ENCODE peak calls at places on chromosomes 6 and 20, in eight cellular contexts. One of them, this sample, is unnamed.

GRCh38 chr6:96841241-96841824 is 4.1 kb upstream of the GPR63 start:
- DNase-seq in GM13977: no peak
- DNase-seq in left ventricle myocardium inferior: no peak
- DNase-seq in mesothelial cell of epicardium: no peak
- DNase-seq in brain microvascular endothelial cell: no peak
- DNase-seq in NB4: no peak
- DNase-seq in fibroblast of lung: no peak
- DNase-seq in fibroblast of mammary gland: no peak
- DNase-seq in this sample: no peak

GRCh38 chr6:37628611-37629320 is 68.9 kb downstream of the MDGA1 start:
- DNase-seq in GM13977: no peak
- DNase-seq in left ventricle myocardium inferior: no peak
- DNase-seq in mesothelial cell of epicardium: no peak
- DNase-seq in brain microvascular endothelial cell: peak
- DNase-seq in NB4: no peak
- DNase-seq in fibroblast of lung: peak
- DNase-seq in fibroblast of mammary gland: peak
- DNase-seq in this sample: no peak

GRCh38 chr6:15132854-15133670 is 112.8 kb upstream of the JARID2 start:
- DNase-seq in GM13977: no peak
- DNase-seq in left ventricle myocardium inferior: no peak
- DNase-seq in mesothelial cell of epicardium: no peak
- DNase-seq in brain microvascular endothelial cell: peak
- DNase-seq in NB4: peak
- DNase-seq in fibroblast of lung: peak
- DNase-seq in fibroblast of mammary gland: peak
- DNase-seq in this sample: no peak

GRCh38 chr20:50467618-50468373 is 42.4 kb upstream of the PTPN1 start:
- DNase-seq in GM13977: no peak
- DNase-seq in left ventricle myocardium inferior: no peak
- DNase-seq in mesothelial cell of epicardium: no peak
- DNase-seq in brain microvascular endothelial cell: peak
- DNase-seq in NB4: peak
- DNase-seq in fibroblast of lung: peak
- DNase-seq in fibroblast of mammary gland: peak
- DNase-seq in this sample: no peak

GRCh38 chr6:109236140-109237081 is 141.1 kb downstream of the CEP57L1 start:
- DNase-seq in GM13977: peak
- DNase-seq in left ventricle myocardium inferior: no peak
- DNase-seq in mesothelial cell of epicardium: no peak
- DNase-seq in brain microvascular endothelial cell: no peak
- DNase-seq in NB4: peak
- DNase-seq in fibroblast of lung: no peak
- DNase-seq in fibroblast of mammary gland: no peak
- DNase-seq in this sample: peak

GRCh38 chr20:53124803-53125202 is 152.6 kb downstream of the TSHZ2 start:
- DNase-seq in GM13977: no peak
- DNase-seq in left ventricle myocardium inferior: no peak
- DNase-seq in mesothelial cell of epicardium: no peak
- DNase-seq in brain microvascular endothelial cell: no peak
- DNase-seq in NB4: no peak
- DNase-seq in fibroblast of lung: no peak
- DNase-seq in fibroblast of mammary gland: no peak
- DNase-seq in this sample: no peak

GRCh38 chr20:49635171-49635570 is 67.2 kb upstream of the PTGIS start:
- DNase-seq in GM13977: no peak
- DNase-seq in left ventricle myocardium inferior: peak
- DNase-seq in mesothelial cell of epicardium: no peak
- DNase-seq in brain microvascular endothelial cell: no peak
- DNase-seq in NB4: no peak
- DNase-seq in fibroblast of lung: no peak
- DNase-seq in fibroblast of mammary gland: no peak
- DNase-seq in this sample: no peak

GRCh38 chr6:150293423-150294280 is 75.2 kb upstream of the IYD start:
- DNase-seq in GM13977: no peak
- DNase-seq in left ventricle myocardium inferior: no peak
- DNase-seq in mesothelial cell of epicardium: no peak
- DNase-seq in brain microvascular endothelial cell: peak
- DNase-seq in NB4: peak
- DNase-seq in fibroblast of lung: peak
- DNase-seq in fibroblast of mammary gland: peak
- DNase-seq in this sample: no peak

GRCh38 chr20:2879148-2879547 is 5.9 kb downstream of the PTPRA start:
- DNase-seq in GM13977: no peak
- DNase-seq in left ventricle myocardium inferior: no peak
- DNase-seq in mesothelial cell of epicardium: no peak
- DNase-seq in brain microvascular endothelial cell: peak
- DNase-seq in NB4: no peak
- DNase-seq in fibroblast of lung: peak
- DNase-seq in fibroblast of mammary gland: peak
- DNase-seq in this sample: no peak

GRCh38 chr6:106906227-106906626 is 68.3 kb downstream of the CD24 start:
- DNase-seq in GM13977: no peak
- DNase-seq in left ventricle myocardium inferior: no peak
- DNase-seq in mesothelial cell of epicardium: no peak
- DNase-seq in brain microvascular endothelial cell: no peak
- DNase-seq in NB4: no peak
- DNase-seq in fibroblast of lung: no peak
- DNase-seq in fibroblast of mammary gland: no peak
- DNase-seq in this sample: no peak

GRCh38 chr6:53486679-53487078 is 58.2 kb downstream of the GCLC start:
- DNase-seq in GM13977: no peak
- DNase-seq in left ventricle myocardium inferior: no peak
- DNase-seq in mesothelial cell of epicardium: no peak
- DNase-seq in brain microvascular endothelial cell: no peak
- DNase-seq in NB4: no peak
- DNase-seq in fibroblast of lung: no peak
- DNase-seq in fibroblast of mammary gland: no peak
- DNase-seq in this sample: no peak

GRCh38 chr6:91149246-91149645 is 562.4 kb upstream of the MAP3K7 start:
- DNase-seq in GM13977: no peak
- DNase-seq in left ventricle myocardium inferior: no peak
- DNase-seq in mesothelial cell of epicardium: no peak
- DNase-seq in brain microvascular endothelial cell: no peak
- DNase-seq in NB4: no peak
- DNase-seq in fibroblast of lung: peak
- DNase-seq in fibroblast of mammary gland: no peak
- DNase-seq in this sample: no peak

GRCh38 chr20:9235518-9235917 is 166.6 kb downstream of the PLCB4 start:
- DNase-seq in GM13977: no peak
- DNase-seq in left ventricle myocardium inferior: no peak
- DNase-seq in mesothelial cell of epicardium: no peak
- DNase-seq in brain microvascular endothelial cell: peak
- DNase-seq in NB4: no peak
- DNase-seq in fibroblast of lung: peak
- DNase-seq in fibroblast of mammary gland: peak
- DNase-seq in this sample: no peak

GRCh38 chr6:46653439-46653942 is 716 bp downstream of the SLC25A27 start:
- DNase-seq in GM13977: no peak
- DNase-seq in left ventricle myocardium inferior: no peak
- DNase-seq in mesothelial cell of epicardium: no peak
- DNase-seq in brain microvascular endothelial cell: no peak
- DNase-seq in NB4: no peak
- DNase-seq in fibroblast of lung: no peak
- DNase-seq in fibroblast of mammary gland: peak
- DNase-seq in this sample: no peak

GRCh38 chr6:52577022-52577777 is at the start of gene TRAM2:
- DNase-seq in GM13977: peak
- DNase-seq in left ventricle myocardium inferior: peak
- DNase-seq in mesothelial cell of epicardium: peak
- DNase-seq in brain microvascular endothelial cell: peak
- DNase-seq in NB4: peak
- DNase-seq in fibroblast of lung: peak
- DNase-seq in fibroblast of mammary gland: peak
- DNase-seq in this sample: peak

GRCh38 chr6:162488444-162488843 is 239.1 kb downstream of the PRKN start:
- DNase-seq in GM13977: no peak
- DNase-seq in left ventricle myocardium inferior: no peak
- DNase-seq in mesothelial cell of epicardium: no peak
- DNase-seq in brain microvascular endothelial cell: no peak
- DNase-seq in NB4: no peak
- DNase-seq in fibroblast of lung: no peak
- DNase-seq in fibroblast of mammary gland: no peak
- DNase-seq in this sample: no peak

GRCh38 chr6:20630136-20630535 is 95.9 kb downstream of the CDKAL1 start:
- DNase-seq in GM13977: no peak
- DNase-seq in left ventricle myocardium inferior: no peak
- DNase-seq in mesothelial cell of epicardium: no peak
- DNase-seq in brain microvascular endothelial cell: no peak
- DNase-seq in NB4: no peak
- DNase-seq in fibroblast of lung: no peak
- DNase-seq in fibroblast of mammary gland: no peak
- DNase-seq in this sample: no peak

GRCh38 chr6:139708342-139709199 is 334.1 kb upstream of the CITED2 start:
- DNase-seq in GM13977: no peak
- DNase-seq in left ventricle myocardium inferior: no peak
- DNase-seq in mesothelial cell of epicardium: no peak
- DNase-seq in brain microvascular endothelial cell: peak
- DNase-seq in NB4: no peak
- DNase-seq in fibroblast of lung: peak
- DNase-seq in fibroblast of mammary gland: peak
- DNase-seq in this sample: no peak

GRCh38 chr20:3661836-3662665 is 1.1 kb downstream of the GFRA4 start:
- DNase-seq in GM13977: no peak
- DNase-seq in left ventricle myocardium inferior: no peak
- DNase-seq in mesothelial cell of epicardium: no peak
- DNase-seq in brain microvascular endothelial cell: no peak
- DNase-seq in NB4: no peak
- DNase-seq in fibroblast of lung: no peak
- DNase-seq in fibroblast of mammary gland: no peak
- DNase-seq in this sample: no peak

GRCh38 chr20:7301807-7302206 is 534.3 kb downstream of the BMP2 start:
- DNase-seq in GM13977: no peak
- DNase-seq in left ventricle myocardium inferior: no peak
- DNase-seq in mesothelial cell of epicardium: no peak
- DNase-seq in brain microvascular endothelial cell: no peak
- DNase-seq in NB4: no peak
- DNase-seq in fibroblast of lung: no peak
- DNase-seq in fibroblast of mammary gland: no peak
- DNase-seq in this sample: no peak
- TF ChIP-seq CTCF in GM13977: no peak
- TF ChIP-seq CTCF in left ventricle myocardium inferior: no peak
- TF ChIP-seq CTCF in mesothelial cell of epicardium: no peak
- TF ChIP-seq CTCF in brain microvascular endothelial cell: no peak
- TF ChIP-seq CTCF in NB4: no peak
- TF ChIP-seq CTCF in fibroblast of lung: no peak
- TF ChIP-seq CTCF in fibroblast of mammary gland: no peak
- TF ChIP-seq CTCF in this sample: no peak

DNA sequence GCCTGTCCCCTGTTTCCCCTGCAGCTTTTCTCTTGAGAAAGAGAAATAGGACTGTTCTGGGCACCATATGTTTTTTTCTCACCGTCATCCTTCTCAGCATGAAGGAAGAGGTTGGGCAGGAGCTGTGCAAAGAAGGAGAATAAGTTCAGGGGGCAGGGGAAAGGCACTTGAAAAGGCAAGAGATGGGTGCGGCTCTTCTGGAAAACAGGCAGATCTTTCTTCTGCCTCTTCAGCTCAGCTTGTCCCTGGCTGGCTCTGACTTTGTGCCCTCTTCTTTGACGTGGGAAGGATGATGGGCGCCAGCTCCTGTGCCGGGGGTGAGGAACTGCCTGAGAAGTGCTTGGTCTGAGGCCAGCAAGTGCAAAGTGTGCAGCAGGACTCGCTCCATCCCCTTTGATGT is 206.5 kb downstream of the DOK5 start:
- DNase-seq in GM13977: no peak
- DNase-seq in left ventricle myocardium inferior: no peak
- DNase-seq in mesothelial cell of epicardium: no peak
- DNase-seq in brain microvascular endothelial cell: no peak
- DNase-seq in NB4: no peak
- DNase-seq in fibroblast of lung: no peak
- DNase-seq in fibroblast of mammary gland: no peak
- DNase-seq in this sample: no peak
- TF ChIP-seq CTCF in GM13977: no peak
- TF ChIP-seq CTCF in left ventricle myocardium inferior: no peak
- TF ChIP-seq CTCF in mesothelial cell of epicardium: no peak
- TF ChIP-seq CTCF in brain microvascular endothelial cell: no peak
- TF ChIP-seq CTCF in NB4: no peak
- TF ChIP-seq CTCF in fibroblast of lung: no peak
- TF ChIP-seq CTCF in fibroblast of mammary gland: no peak
- TF ChIP-seq CTCF in this sample: no peak

GRCh38 chr6:169019727-169020491 is 233.7 kb downstream of the THBS2 start:
- DNase-seq in GM13977: no peak
- DNase-seq in left ventricle myocardium inferior: no peak
- DNase-seq in mesothelial cell of epicardium: no peak
- DNase-seq in brain microvascular endothelial cell: no peak
- DNase-seq in NB4: peak
- DNase-seq in fibroblast of lung: no peak
- DNase-seq in fibroblast of mammary gland: peak
- DNase-seq in this sample: no peak
- TF ChIP-seq CTCF in GM13977: no peak
- TF ChIP-seq CTCF in left ventricle myocardium inferior: no peak
- TF ChIP-seq CTCF in mesothelial cell of epicardium: no peak
- TF ChIP-seq CTCF in brain microvascular endothelial cell: peak
- TF ChIP-seq CTCF in NB4: peak
- TF ChIP-seq CTCF in fibroblast of lung: peak
- TF ChIP-seq CTCF in fibroblast of mammary gland: peak
- TF ChIP-seq CTCF in this sample: peak

GRCh38 chr6:118801257-118801656 is 92.7 kb upstream of the ASF1A start:
- DNase-seq in GM13977: no peak
- DNase-seq in left ventricle myocardium inferior: no peak
- DNase-seq in mesothelial cell of epicardium: no peak
- DNase-seq in brain microvascular endothelial cell: no peak
- DNase-seq in NB4: no peak
- DNase-seq in fibroblast of lung: no peak
- DNase-seq in fibroblast of mammary gland: no peak
- DNase-seq in this sample: no peak
- TF ChIP-seq CTCF in GM13977: no peak
- TF ChIP-seq CTCF in left ventricle myocardium inferior: no peak
- TF ChIP-seq CTCF in mesothelial cell of epicardium: no peak
- TF ChIP-seq CTCF in brain microvascular endothelial cell: no peak
- TF ChIP-seq CTCF in NB4: no peak
- TF ChIP-seq CTCF in fibroblast of lung: no peak
- TF ChIP-seq CTCF in fibroblast of mammary gland: no peak
- TF ChIP-seq CTCF in this sample: no peak

DNA sequence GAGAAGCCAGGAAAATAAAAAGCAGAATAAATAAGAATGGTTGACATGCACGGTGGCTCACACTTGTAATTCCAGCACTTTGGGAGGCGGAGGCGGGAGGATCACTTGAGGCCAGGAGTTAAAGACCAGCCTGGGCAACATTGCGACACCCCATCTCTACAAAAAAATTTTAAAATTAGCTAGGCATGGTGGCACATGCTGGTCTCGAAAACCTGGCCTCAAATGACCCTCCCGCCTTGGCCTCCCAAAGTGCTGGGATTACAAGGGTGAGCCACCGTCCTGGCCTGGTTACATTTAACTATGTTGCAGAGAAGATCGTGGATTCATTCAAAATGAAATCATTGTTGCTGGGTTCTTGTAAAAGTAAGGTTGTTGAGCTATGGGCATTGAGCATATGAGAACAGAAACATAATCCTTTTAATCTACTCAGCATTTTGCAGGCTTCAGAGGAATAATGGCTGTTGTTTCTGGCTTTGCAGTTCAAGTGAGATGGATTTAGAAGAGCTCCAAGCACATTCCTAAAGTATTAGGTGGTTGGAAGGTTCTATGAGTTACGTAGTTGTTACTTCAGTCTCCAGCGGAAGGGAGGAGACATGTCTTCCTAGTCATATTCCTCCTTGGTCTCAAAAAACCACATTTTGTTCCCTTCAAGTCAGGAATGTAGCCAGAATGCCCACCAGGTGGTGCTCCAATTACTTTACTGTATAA is 45.6 kb upstream of the RAB23 start:
- DNase-seq in GM13977: peak
- DNase-seq in left ventricle myocardium inferior: no peak
- DNase-seq in mesothelial cell of epicardium: no peak
- DNase-seq in brain microvascular endothelial cell: peak
- DNase-seq in NB4: peak
- DNase-seq in fibroblast of lung: peak
- DNase-seq in fibroblast of mammary gland: peak
- DNase-seq in this sample: peak
- TF ChIP-seq CTCF in GM13977: peak
- TF ChIP-seq CTCF in left ventricle myocardium inferior: peak
- TF ChIP-seq CTCF in mesothelial cell of epicardium: peak
- TF ChIP-seq CTCF in brain microvascular endothelial cell: peak
- TF ChIP-seq CTCF in NB4: peak
- TF ChIP-seq CTCF in fibroblast of lung: peak
- TF ChIP-seq CTCF in fibroblast of mammary gland: peak
- TF ChIP-seq CTCF in this sample: peak